ENCODE peak calls at places on chromosomes 12 and 14, in nine cellular contexts. One of them, this sample, is unnamed.

GRCh38 chr12:124510301-124510970 is 57.0 kb downstream of the NCOR2 start:
- DNase-seq in stimulated activated CD8-positive, alpha-beta memory T cell treated with anti-CD3 and anti-CD28 coated beads, Interleukin-15, amount 100 ng/mL, for 1 hour: no peak
- DNase-seq in endothelial cell: no peak
- DNase-seq in NCI-H1105 treated with DMSO at 0.1 percent for 48 hours: no peak
- DNase-seq in GM12891: no peak
- DNase-seq in esophagus squamous epithelium: no peak
- DNase-seq in endodermal cell: peak
- DNase-seq in body of pancreas: peak
- DNase-seq in activated CD4-positive, alpha-beta T cell treated with anti-CD3 and anti-CD28 coated beads, Interleukin-2, amount 50 U/mL, for 24 hours: no peak
- DNase-seq in this sample: no peak

GRCh38 chr14:74979442-74980397 is 23.0 kb upstream of the EIF2B2 start:
- DNase-seq in stimulated activated CD8-positive, alpha-beta memory T cell treated with anti-CD3 and anti-CD28 coated beads, Interleukin-15, amount 100 ng/mL, for 1 hour: no peak
- DNase-seq in endothelial cell: no peak
- DNase-seq in NCI-H1105 treated with DMSO at 0.1 percent for 48 hours: no peak
- DNase-seq in GM12891: no peak
- DNase-seq in esophagus squamous epithelium: no peak
- DNase-seq in endodermal cell: peak
- DNase-seq in body of pancreas: no peak
- DNase-seq in activated CD4-positive, alpha-beta T cell treated with anti-CD3 and anti-CD28 coated beads, Interleukin-2, amount 50 U/mL, for 24 hours: no peak
- DNase-seq in this sample: no peak

GRCh38 chr12:66848967-66849366 is 170.1 kb upstream of the GRIP1 start:
- DNase-seq in stimulated activated CD8-positive, alpha-beta memory T cell treated with anti-CD3 and anti-CD28 coated beads, Interleukin-15, amount 100 ng/mL, for 1 hour: no peak
- DNase-seq in endothelial cell: no peak
- DNase-seq in NCI-H1105 treated with DMSO at 0.1 percent for 48 hours: no peak
- DNase-seq in GM12891: no peak
- DNase-seq in esophagus squamous epithelium: no peak
- DNase-seq in endodermal cell: peak
- DNase-seq in body of pancreas: no peak
- DNase-seq in activated CD4-positive, alpha-beta T cell treated with anti-CD3 and anti-CD28 coated beads, Interleukin-2, amount 50 U/mL, for 24 hours: no peak
- DNase-seq in this sample: no peak

GRCh38 chr14:100092832-100093231 is 27.6 kb downstream of the EVL start:
- DNase-seq in stimulated activated CD8-positive, alpha-beta memory T cell treated with anti-CD3 and anti-CD28 coated beads, Interleukin-15, amount 100 ng/mL, for 1 hour: no peak
- DNase-seq in endothelial cell: no peak
- DNase-seq in NCI-H1105 treated with DMSO at 0.1 percent for 48 hours: no peak
- DNase-seq in GM12891: no peak
- DNase-seq in esophagus squamous epithelium: no peak
- DNase-seq in endodermal cell: no peak
- DNase-seq in body of pancreas: no peak
- DNase-seq in activated CD4-positive, alpha-beta T cell treated with anti-CD3 and anti-CD28 coated beads, Interleukin-2, amount 50 U/mL, for 24 hours: no peak
- DNase-seq in this sample: no peak

GRCh38 chr12:91984571-91984970 is 161.1 kb downstream of the BTG1 start:
- DNase-seq in stimulated activated CD8-positive, alpha-beta memory T cell treated with anti-CD3 and anti-CD28 coated beads, Interleukin-15, amount 100 ng/mL, for 1 hour: no peak
- DNase-seq in endothelial cell: no peak
- DNase-seq in NCI-H1105 treated with DMSO at 0.1 percent for 48 hours: no peak
- DNase-seq in GM12891: no peak
- DNase-seq in esophagus squamous epithelium: no peak
- DNase-seq in endodermal cell: no peak
- DNase-seq in body of pancreas: no peak
- DNase-seq in activated CD4-positive, alpha-beta T cell treated with anti-CD3 and anti-CD28 coated beads, Interleukin-2, amount 50 U/mL, for 24 hours: no peak
- DNase-seq in this sample: no peak

GRCh38 chr14:47278233-47278842 is 397.1 kb downstream of the MDGA2 start:
- DNase-seq in stimulated activated CD8-positive, alpha-beta memory T cell treated with anti-CD3 and anti-CD28 coated beads, Interleukin-15, amount 100 ng/mL, for 1 hour: no peak
- DNase-seq in endothelial cell: peak
- DNase-seq in NCI-H1105 treated with DMSO at 0.1 percent for 48 hours: peak
- DNase-seq in GM12891: peak
- DNase-seq in esophagus squamous epithelium: no peak
- DNase-seq in endodermal cell: peak
- DNase-seq in body of pancreas: peak
- DNase-seq in activated CD4-positive, alpha-beta T cell treated with anti-CD3 and anti-CD28 coated beads, Interleukin-2, amount 50 U/mL, for 24 hours: no peak
- DNase-seq in this sample: peak

GRCh38 chr12:68890701-68891113 is 42.3 kb downstream of the CPM start:
- DNase-seq in stimulated activated CD8-positive, alpha-beta memory T cell treated with anti-CD3 and anti-CD28 coated beads, Interleukin-15, amount 100 ng/mL, for 1 hour: no peak
- DNase-seq in endothelial cell: no peak
- DNase-seq in NCI-H1105 treated with DMSO at 0.1 percent for 48 hours: no peak
- DNase-seq in GM12891: no peak
- DNase-seq in esophagus squamous epithelium: no peak
- DNase-seq in endodermal cell: peak
- DNase-seq in body of pancreas: no peak
- DNase-seq in activated CD4-positive, alpha-beta T cell treated with anti-CD3 and anti-CD28 coated beads, Interleukin-2, amount 50 U/mL, for 24 hours: no peak
- DNase-seq in this sample: peak

GRCh38 chr12:105523164-105524057 is 192.9 kb downstream of the C12orf75 start:
- DNase-seq in stimulated activated CD8-positive, alpha-beta memory T cell treated with anti-CD3 and anti-CD28 coated beads, Interleukin-15, amount 100 ng/mL, for 1 hour: no peak
- DNase-seq in endothelial cell: no peak
- DNase-seq in NCI-H1105 treated with DMSO at 0.1 percent for 48 hours: no peak
- DNase-seq in GM12891: no peak
- DNase-seq in esophagus squamous epithelium: peak
- DNase-seq in endodermal cell: no peak
- DNase-seq in body of pancreas: peak
- DNase-seq in activated CD4-positive, alpha-beta T cell treated with anti-CD3 and anti-CD28 coated beads, Interleukin-2, amount 50 U/mL, for 24 hours: no peak
- DNase-seq in this sample: no peak

GRCh38 chr14:64556526-64556925 is 6.8 kb downstream of the PPP1R36 start:
- DNase-seq in stimulated activated CD8-positive, alpha-beta memory T cell treated with anti-CD3 and anti-CD28 coated beads, Interleukin-15, amount 100 ng/mL, for 1 hour: no peak
- DNase-seq in endothelial cell: no peak
- DNase-seq in NCI-H1105 treated with DMSO at 0.1 percent for 48 hours: no peak
- DNase-seq in GM12891: no peak
- DNase-seq in esophagus squamous epithelium: no peak
- DNase-seq in endodermal cell: no peak
- DNase-seq in body of pancreas: no peak
- DNase-seq in activated CD4-positive, alpha-beta T cell treated with anti-CD3 and anti-CD28 coated beads, Interleukin-2, amount 50 U/mL, for 24 hours: no peak
- DNase-seq in this sample: no peak

GRCh38 chr12:31471061-31471460 is 119.9 kb downstream of the DENND5B start:
- DNase-seq in stimulated activated CD8-positive, alpha-beta memory T cell treated with anti-CD3 and anti-CD28 coated beads, Interleukin-15, amount 100 ng/mL, for 1 hour: no peak
- DNase-seq in endothelial cell: no peak
- DNase-seq in NCI-H1105 treated with DMSO at 0.1 percent for 48 hours: no peak
- DNase-seq in GM12891: no peak
- DNase-seq in esophagus squamous epithelium: no peak
- DNase-seq in endodermal cell: no peak
- DNase-seq in body of pancreas: no peak
- DNase-seq in activated CD4-positive, alpha-beta T cell treated with anti-CD3 and anti-CD28 coated beads, Interleukin-2, amount 50 U/mL, for 24 hours: no peak
- DNase-seq in this sample: no peak

GRCh38 chr12:29907486-29907885 is 123.7 kb upstream of the TMTC1 start:
- DNase-seq in stimulated activated CD8-positive, alpha-beta memory T cell treated with anti-CD3 and anti-CD28 coated beads, Interleukin-15, amount 100 ng/mL, for 1 hour: no peak
- DNase-seq in endothelial cell: no peak
- DNase-seq in NCI-H1105 treated with DMSO at 0.1 percent for 48 hours: no peak
- DNase-seq in GM12891: no peak
- DNase-seq in esophagus squamous epithelium: no peak
- DNase-seq in endodermal cell: no peak
- DNase-seq in body of pancreas: no peak
- DNase-seq in activated CD4-positive, alpha-beta T cell treated with anti-CD3 and anti-CD28 coated beads, Interleukin-2, amount 50 U/mL, for 24 hours: no peak
- DNase-seq in this sample: no peak

GRCh38 chr12:114605918-114606317 is 78.1 kb downstream of the TBX3 start:
- DNase-seq in stimulated activated CD8-positive, alpha-beta memory T cell treated with anti-CD3 and anti-CD28 coated beads, Interleukin-15, amount 100 ng/mL, for 1 hour: no peak
- DNase-seq in endothelial cell: no peak
- DNase-seq in NCI-H1105 treated with DMSO at 0.1 percent for 48 hours: no peak
- DNase-seq in GM12891: no peak
- DNase-seq in esophagus squamous epithelium: no peak
- DNase-seq in endodermal cell: no peak
- DNase-seq in body of pancreas: no peak
- DNase-seq in activated CD4-positive, alpha-beta T cell treated with anti-CD3 and anti-CD28 coated beads, Interleukin-2, amount 50 U/mL, for 24 hours: no peak
- DNase-seq in this sample: no peak

GRCh38 chr12:25702553-25702952 is 149.5 kb upstream of the LMNTD1 start:
- DNase-seq in stimulated activated CD8-positive, alpha-beta memory T cell treated with anti-CD3 and anti-CD28 coated beads, Interleukin-15, amount 100 ng/mL, for 1 hour: no peak
- DNase-seq in endothelial cell: no peak
- DNase-seq in NCI-H1105 treated with DMSO at 0.1 percent for 48 hours: no peak
- DNase-seq in GM12891: no peak
- DNase-seq in esophagus squamous epithelium: no peak
- DNase-seq in endodermal cell: no peak
- DNase-seq in body of pancreas: no peak
- DNase-seq in activated CD4-positive, alpha-beta T cell treated with anti-CD3 and anti-CD28 coated beads, Interleukin-2, amount 50 U/mL, for 24 hours: no peak
- DNase-seq in this sample: no peak

GRCh38 chr12:123854918-123855317 is 92.8 kb downstream of the DNAH10 start:
- DNase-seq in stimulated activated CD8-positive, alpha-beta memory T cell treated with anti-CD3 and anti-CD28 coated beads, Interleukin-15, amount 100 ng/mL, for 1 hour: no peak
- DNase-seq in endothelial cell: no peak
- DNase-seq in NCI-H1105 treated with DMSO at 0.1 percent for 48 hours: no peak
- DNase-seq in GM12891: no peak
- DNase-seq in esophagus squamous epithelium: no peak
- DNase-seq in endodermal cell: peak
- DNase-seq in body of pancreas: no peak
- DNase-seq in activated CD4-positive, alpha-beta T cell treated with anti-CD3 and anti-CD28 coated beads, Interleukin-2, amount 50 U/mL, for 24 hours: no peak
- DNase-seq in this sample: no peak

GRCh38 chr12:113933201-113933786 is 32.8 kb downstream of the RBM19 start:
- DNase-seq in stimulated activated CD8-positive, alpha-beta memory T cell treated with anti-CD3 and anti-CD28 coated beads, Interleukin-15, amount 100 ng/mL, for 1 hour: no peak
- DNase-seq in endothelial cell: peak
- DNase-seq in NCI-H1105 treated with DMSO at 0.1 percent for 48 hours: no peak
- DNase-seq in GM12891: no peak
- DNase-seq in esophagus squamous epithelium: no peak
- DNase-seq in endodermal cell: peak
- DNase-seq in body of pancreas: no peak
- DNase-seq in activated CD4-positive, alpha-beta T cell treated with anti-CD3 and anti-CD28 coated beads, Interleukin-2, amount 50 U/mL, for 24 hours: no peak
- DNase-seq in this sample: no peak

GRCh38 chr12:90322006-90322405 is 613.4 kb upstream of the ATP2B1 start:
- DNase-seq in stimulated activated CD8-positive, alpha-beta memory T cell treated with anti-CD3 and anti-CD28 coated beads, Interleukin-15, amount 100 ng/mL, for 1 hour: no peak
- DNase-seq in endothelial cell: no peak
- DNase-seq in NCI-H1105 treated with DMSO at 0.1 percent for 48 hours: no peak
- DNase-seq in GM12891: no peak
- DNase-seq in esophagus squamous epithelium: no peak
- DNase-seq in endodermal cell: no peak
- DNase-seq in body of pancreas: no peak
- DNase-seq in activated CD4-positive, alpha-beta T cell treated with anti-CD3 and anti-CD28 coated beads, Interleukin-2, amount 50 U/mL, for 24 hours: no peak
- DNase-seq in this sample: no peak

GRCh38 chr14:59438148-59438766 is 26.9 kb downstream of the GPR135 start:
- DNase-seq in stimulated activated CD8-positive, alpha-beta memory T cell treated with anti-CD3 and anti-CD28 coated beads, Interleukin-15, amount 100 ng/mL, for 1 hour: no peak
- DNase-seq in endothelial cell: no peak
- DNase-seq in NCI-H1105 treated with DMSO at 0.1 percent for 48 hours: no peak
- DNase-seq in GM12891: no peak
- DNase-seq in esophagus squamous epithelium: no peak
- DNase-seq in endodermal cell: no peak
- DNase-seq in body of pancreas: no peak
- DNase-seq in activated CD4-positive, alpha-beta T cell treated with anti-CD3 and anti-CD28 coated beads, Interleukin-2, amount 50 U/mL, for 24 hours: no peak
- DNase-seq in this sample: no peak

GRCh38 chr12:26277511-26278246 is 82.3 kb downstream of the SSPN start:
- DNase-seq in stimulated activated CD8-positive, alpha-beta memory T cell treated with anti-CD3 and anti-CD28 coated beads, Interleukin-15, amount 100 ng/mL, for 1 hour: no peak
- DNase-seq in endothelial cell: no peak
- DNase-seq in NCI-H1105 treated with DMSO at 0.1 percent for 48 hours: no peak
- DNase-seq in GM12891: no peak
- DNase-seq in esophagus squamous epithelium: no peak
- DNase-seq in endodermal cell: no peak
- DNase-seq in body of pancreas: no peak
- DNase-seq in activated CD4-positive, alpha-beta T cell treated with anti-CD3 and anti-CD28 coated beads, Interleukin-2, amount 50 U/mL, for 24 hours: no peak
- DNase-seq in this sample: no peak

GRCh38 chr14:61472801-61473376 is 151.5 kb downstream of the PRKCH start:
- DNase-seq in stimulated activated CD8-positive, alpha-beta memory T cell treated with anti-CD3 and anti-CD28 coated beads, Interleukin-15, amount 100 ng/mL, for 1 hour: peak
- DNase-seq in endothelial cell: no peak
- DNase-seq in NCI-H1105 treated with DMSO at 0.1 percent for 48 hours: no peak
- DNase-seq in GM12891: no peak
- DNase-seq in esophagus squamous epithelium: no peak
- DNase-seq in endodermal cell: peak
- DNase-seq in body of pancreas: no peak
- DNase-seq in activated CD4-positive, alpha-beta T cell treated with anti-CD3 and anti-CD28 coated beads, Interleukin-2, amount 50 U/mL, for 24 hours: peak
- DNase-seq in this sample: peak

GRCh38 chr14:77155083-77155482 is 13.5 kb upstream of the ZDHHC22 start:
- DNase-seq in stimulated activated CD8-positive, alpha-beta memory T cell treated with anti-CD3 and anti-CD28 coated beads, Interleukin-15, amount 100 ng/mL, for 1 hour: no peak
- DNase-seq in endothelial cell: no peak
- DNase-seq in NCI-H1105 treated with DMSO at 0.1 percent for 48 hours: no peak
- DNase-seq in GM12891: no peak
- DNase-seq in esophagus squamous epithelium: no peak
- DNase-seq in endodermal cell: no peak
- DNase-seq in body of pancreas: no peak
- DNase-seq in activated CD4-positive, alpha-beta T cell treated with anti-CD3 and anti-CD28 coated beads, Interleukin-2, amount 50 U/mL, for 24 hours: no peak
- DNase-seq in this sample: no peak

GRCh38 chr14:73059326-73059725 is 992 bp downstream of the RBM25 start:
- DNase-seq in stimulated activated CD8-positive, alpha-beta memory T cell treated with anti-CD3 and anti-CD28 coated beads, Interleukin-15, amount 100 ng/mL, for 1 hour: no peak
- DNase-seq in endothelial cell: no peak
- DNase-seq in NCI-H1105 treated with DMSO at 0.1 percent for 48 hours: peak
- DNase-seq in GM12891: no peak
- DNase-seq in esophagus squamous epithelium: no peak
- DNase-seq in endodermal cell: no peak
- DNase-seq in body of pancreas: no peak
- DNase-seq in activated CD4-positive, alpha-beta T cell treated with anti-CD3 and anti-CD28 coated beads, Interleukin-2, amount 50 U/mL, for 24 hours: no peak
- DNase-seq in this sample: peak

GRCh38 chr14:74919421-74920165 is 3.5 kb downstream of the RPS6KL1 start:
- DNase-seq in stimulated activated CD8-positive, alpha-beta memory T cell treated with anti-CD3 and anti-CD28 coated beads, Interleukin-15, amount 100 ng/mL, for 1 hour: no peak
- DNase-seq in endothelial cell: no peak
- DNase-seq in NCI-H1105 treated with DMSO at 0.1 percent for 48 hours: no peak
- DNase-seq in GM12891: no peak
- DNase-seq in esophagus squamous epithelium: no peak
- DNase-seq in endodermal cell: no peak
- DNase-seq in body of pancreas: no peak
- DNase-seq in activated CD4-positive, alpha-beta T cell treated with anti-CD3 and anti-CD28 coated beads, Interleukin-2, amount 50 U/mL, for 24 hours: no peak
- DNase-seq in this sample: no peak

GRCh38 chr12:71857657-71858056 is 18.1 kb downstream of the TBC1D15 start:
- DNase-seq in stimulated activated CD8-positive, alpha-beta memory T cell treated with anti-CD3 and anti-CD28 coated beads, Interleukin-15, amount 100 ng/mL, for 1 hour: no peak
- DNase-seq in endothelial cell: no peak
- DNase-seq in NCI-H1105 treated with DMSO at 0.1 percent for 48 hours: no peak
- DNase-seq in GM12891: no peak
- DNase-seq in esophagus squamous epithelium: no peak
- DNase-seq in endodermal cell: no peak
- DNase-seq in body of pancreas: no peak
- DNase-seq in activated CD4-positive, alpha-beta T cell treated with anti-CD3 and anti-CD28 coated beads, Interleukin-2, amount 50 U/mL, for 24 hours: no peak
- DNase-seq in this sample: no peak

GRCh38 chr14:75833326-75834020 is 148.3 kb downstream of the TGFB3 start:
- DNase-seq in stimulated activated CD8-positive, alpha-beta memory T cell treated with anti-CD3 and anti-CD28 coated beads, Interleukin-15, amount 100 ng/mL, for 1 hour: no peak
- DNase-seq in endothelial cell: no peak
- DNase-seq in NCI-H1105 treated with DMSO at 0.1 percent for 48 hours: no peak
- DNase-seq in GM12891: no peak
- DNase-seq in esophagus squamous epithelium: no peak
- DNase-seq in endodermal cell: no peak
- DNase-seq in body of pancreas: no peak
- DNase-seq in activated CD4-positive, alpha-beta T cell treated with anti-CD3 and anti-CD28 coated beads, Interleukin-2, amount 50 U/mL, for 24 hours: no peak
- DNase-seq in this sample: no peak

GRCh38 chr12:9079883-9080673 is 35.6 kb downstream of the A2M start:
- DNase-seq in stimulated activated CD8-positive, alpha-beta memory T cell treated with anti-CD3 and anti-CD28 coated beads, Interleukin-15, amount 100 ng/mL, for 1 hour: no peak
- DNase-seq in endothelial cell: no peak
- DNase-seq in NCI-H1105 treated with DMSO at 0.1 percent for 48 hours: no peak
- DNase-seq in GM12891: no peak
- DNase-seq in esophagus squamous epithelium: no peak
- DNase-seq in endodermal cell: no peak
- DNase-seq in body of pancreas: no peak
- DNase-seq in activated CD4-positive, alpha-beta T cell treated with anti-CD3 and anti-CD28 coated beads, Interleukin-2, amount 50 U/mL, for 24 hours: no peak
- DNase-seq in this sample: no peak

GRCh38 chr12:402127-402456 is 648 bp downstream of the CCDC77 start:
- DNase-seq in stimulated activated CD8-positive, alpha-beta memory T cell treated with anti-CD3 and anti-CD28 coated beads, Interleukin-15, amount 100 ng/mL, for 1 hour: no peak
- DNase-seq in endothelial cell: peak
- DNase-seq in NCI-H1105 treated with DMSO at 0.1 percent for 48 hours: no peak
- DNase-seq in GM12891: no peak
- DNase-seq in esophagus squamous epithelium: no peak
- DNase-seq in endodermal cell: peak
- DNase-seq in body of pancreas: no peak
- DNase-seq in activated CD4-positive, alpha-beta T cell treated with anti-CD3 and anti-CD28 coated beads, Interleukin-2, amount 50 U/mL, for 24 hours: no peak
- DNase-seq in this sample: peak

GRCh38 chr12:111443586-111443985 is 37.9 kb downstream of the SH2B3 start:
- DNase-seq in stimulated activated CD8-positive, alpha-beta memory T cell treated with anti-CD3 and anti-CD28 coated beads, Interleukin-15, amount 100 ng/mL, for 1 hour: no peak
- DNase-seq in endothelial cell: no peak
- DNase-seq in NCI-H1105 treated with DMSO at 0.1 percent for 48 hours: no peak
- DNase-seq in GM12891: no peak
- DNase-seq in esophagus squamous epithelium: no peak
- DNase-seq in endodermal cell: peak
- DNase-seq in body of pancreas: peak
- DNase-seq in activated CD4-positive, alpha-beta T cell treated with anti-CD3 and anti-CD28 coated beads, Interleukin-2, amount 50 U/mL, for 24 hours: no peak
- DNase-seq in this sample: no peak

GRCh38 chr14:64293976-64294671 is at the start of gene ESR2:
- DNase-seq in stimulated activated CD8-positive, alpha-beta memory T cell treated with anti-CD3 and anti-CD28 coated beads, Interleukin-15, amount 100 ng/mL, for 1 hour: no peak
- DNase-seq in endothelial cell: peak
- DNase-seq in NCI-H1105 treated with DMSO at 0.1 percent for 48 hours: peak
- DNase-seq in GM12891: peak
- DNase-seq in esophagus squamous epithelium: no peak
- DNase-seq in endodermal cell: peak
- DNase-seq in body of pancreas: peak
- DNase-seq in activated CD4-positive, alpha-beta T cell treated with anti-CD3 and anti-CD28 coated beads, Interleukin-2, amount 50 U/mL, for 24 hours: no peak
- DNase-seq in this sample: peak

GRCh38 chr14:96362071-96362964 is 823 bp downstream of the ATG2B start:
- DNase-seq in stimulated activated CD8-positive, alpha-beta memory T cell treated with anti-CD3 and anti-CD28 coated beads, Interleukin-15, amount 100 ng/mL, for 1 hour: peak
- DNase-seq in endothelial cell: no peak
- DNase-seq in NCI-H1105 treated with DMSO at 0.1 percent for 48 hours: peak
- DNase-seq in GM12891: peak
- DNase-seq in esophagus squamous epithelium: no peak
- DNase-seq in endodermal cell: peak
- DNase-seq in body of pancreas: peak
- DNase-seq in activated CD4-positive, alpha-beta T cell treated with anti-CD3 and anti-CD28 coated beads, Interleukin-2, amount 50 U/mL, for 24 hours: peak
- DNase-seq in this sample: peak

GRCh38 chr12:6950944-6951540 is at the start of gene PTPN6:
- DNase-seq in stimulated activated CD8-positive, alpha-beta memory T cell treated with anti-CD3 and anti-CD28 coated beads, Interleukin-15, amount 100 ng/mL, for 1 hour: no peak
- DNase-seq in endothelial cell: no peak
- DNase-seq in NCI-H1105 treated with DMSO at 0.1 percent for 48 hours: no peak
- DNase-seq in GM12891: no peak
- DNase-seq in esophagus squamous epithelium: no peak
- DNase-seq in endodermal cell: no peak
- DNase-seq in body of pancreas: no peak
- DNase-seq in activated CD4-positive, alpha-beta T cell treated with anti-CD3 and anti-CD28 coated beads, Interleukin-2, amount 50 U/mL, for 24 hours: no peak
- DNase-seq in this sample: peak

GRCh38 chr12:131203666-131204415 is 250.1 kb downstream of the ADGRD1 start:
- DNase-seq in stimulated activated CD8-positive, alpha-beta memory T cell treated with anti-CD3 and anti-CD28 coated beads, Interleukin-15, amount 100 ng/mL, for 1 hour: no peak
- DNase-seq in endothelial cell: no peak
- DNase-seq in NCI-H1105 treated with DMSO at 0.1 percent for 48 hours: no peak
- DNase-seq in GM12891: no peak
- DNase-seq in esophagus squamous epithelium: no peak
- DNase-seq in endodermal cell: no peak
- DNase-seq in body of pancreas: no peak
- DNase-seq in activated CD4-positive, alpha-beta T cell treated with anti-CD3 and anti-CD28 coated beads, Interleukin-2, amount 50 U/mL, for 24 hours: no peak
- DNase-seq in this sample: no peak